ENCODE peak calls at places on chromosomes 3 and 15, in six cellular contexts. L, O, B, Z, W and Y are unnamed samples. For H3K27me3, the result is how much of the 10 kb centered on the place peaks cover.

GRCh38 chr15:100336061-100336460 is 5.7 kb downstream of the ADAMTS17 start:
- DNase-seq in L (peak), O (peak), B (no peak), Z (no peak), W (no peak), Y (no peak)

GRCh38 chr15:77577350-77577749 is 55.4 kb downstream of the LINGO1 start:
- DNase-seq in L (peak), O (peak), B (no peak), Z (no peak), W (no peak), Y (peak)

GRCh38 chr3:79521221-79521848 is 246.5 kb downstream of the ROBO1 start:
- DNase-seq in L (peak), O (peak), B (peak), Z (no peak), W (no peak), Y (peak)

GRCh38 chr3:194637066-194637465 is 3.8 kb upstream of the TMEM44 start:
- DNase-seq in L (no peak), O (no peak), B (peak), Z (peak), W (no peak), Y (peak)

GRCh38 chr3:99929409-99930139 is 111.9 kb downstream of the CMSS1 start:
- DNase-seq in L (no peak), O (peak), B (peak), Z (peak), W (no peak), Y (peak)

GRCh38 chr3:172189987-172190603 is 150.7 kb downstream of the FNDC3B start:
- DNase-seq in L (no peak), O (peak), B (peak), Z (no peak), W (no peak), Y (peak)

GRCh38 chr3:41808152-41808551 is 153.8 kb downstream of the ULK4 start:
- DNase-seq in L (no peak), O (peak), B (peak), Z (no peak), W (no peak), Y (peak)

GRCh38 chr15:29058903-29059539 is 173.2 kb downstream of the APBA2 start:
- DNase-seq in L (no peak), O (no peak), B (no peak), Z (no peak), W (no peak), Y (no peak)

GRCh38 chr3:150177673-150178378 is 207.1 kb upstream of the PFN2 start:
- DNase-seq in L (no peak), O (peak), B (peak), Z (no peak), W (no peak), Y (peak)

GRCh38 chr15:84582583-84583157 is 18.1 kb upstream of the ZSCAN2 start:
- DNase-seq in L (no peak), O (no peak), B (no peak), Z (no peak), W (no peak), Y (no peak)

GRCh38 chr15:36632196-36632595 is 52.8 kb downstream of the CDIN1 start:
- DNase-seq in L (no peak), O (peak), B (peak), Z (no peak), W (no peak), Y (peak)

GRCh38 chr3:156433910-156434309 is 121.0 kb downstream of the SSR3 start:
- DNase-seq in L (no peak), O (peak), B (peak), Z (no peak), W (no peak), Y (no peak)

GRCh38 chr3:195565716-195566115 is 18.0 kb downstream of the APOD start:
- DNase-seq in L (no peak), O (no peak), B (no peak), Z (no peak), W (no peak), Y (no peak)

GRCh38 chr3:197001972-197002700 is 27.5 kb downstream of the MELTF start:
- DNase-seq in L (peak), O (peak), B (peak), Z (no peak), W (peak), Y (peak)

DNA sequence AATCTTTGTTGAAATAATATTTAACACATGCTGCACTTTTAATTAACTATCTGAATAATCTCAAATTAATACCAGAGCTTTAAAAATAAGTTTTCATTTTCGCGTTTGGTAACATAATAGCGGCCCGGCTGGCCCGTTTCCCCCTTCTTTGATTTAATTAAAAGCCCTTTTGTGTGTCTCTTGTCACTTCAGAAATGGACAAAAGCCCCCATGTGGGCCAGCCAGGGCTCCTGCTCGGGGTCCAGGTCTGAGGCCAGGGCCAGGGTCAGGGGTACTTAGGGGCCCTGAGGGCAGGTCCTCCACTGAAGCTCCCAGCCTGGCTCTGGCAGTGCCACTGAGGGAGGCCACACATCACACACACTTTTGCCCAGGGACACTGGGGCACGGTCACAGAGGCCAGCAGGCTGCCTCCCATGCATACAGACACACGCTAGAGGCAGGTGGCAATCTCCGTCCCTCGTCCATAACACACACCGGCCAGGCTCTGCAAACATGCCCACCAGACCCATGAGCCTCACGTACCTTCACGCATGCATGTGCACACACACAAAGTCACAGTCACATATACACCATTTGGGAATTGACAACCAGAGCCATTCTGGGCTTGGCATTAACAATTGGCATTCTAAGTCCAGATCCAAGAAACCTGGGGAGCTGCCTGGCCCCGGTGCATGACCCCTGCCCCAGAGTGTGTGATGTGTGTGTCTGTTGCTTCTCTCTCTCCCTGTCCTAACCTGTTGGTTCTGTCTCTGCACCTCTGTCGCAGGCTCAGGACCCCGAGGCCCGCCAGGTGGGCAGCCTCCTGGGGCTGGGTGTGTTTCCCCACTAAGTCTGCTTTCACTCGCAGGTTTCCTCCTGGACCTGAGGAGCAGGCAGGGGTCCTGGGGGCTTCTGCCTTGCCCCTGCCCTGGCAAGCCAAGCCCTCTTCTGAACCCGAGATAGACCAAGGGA is 38.5 kb downstream of the DNAJB8 start:
- DNase-seq in L (peak), O (no peak), B (no peak), Z (no peak), W (no peak), Y (no peak)
- H3K27me3 ChIP-seq in L (half or more), O (half or more), B (under half), Z (under half), W (under half), Y (half or more)

GRCh38 chr15:62288361-62289017 is 123.4 kb upstream of the C2CD4B start:
- DNase-seq in L (no peak), O (no peak), B (no peak), Z (no peak), W (no peak), Y (no peak)
- H3K27me3 ChIP-seq in L (under half), O (under half), B (under half), Z (under half), W (under half), Y (under half)

DNA sequence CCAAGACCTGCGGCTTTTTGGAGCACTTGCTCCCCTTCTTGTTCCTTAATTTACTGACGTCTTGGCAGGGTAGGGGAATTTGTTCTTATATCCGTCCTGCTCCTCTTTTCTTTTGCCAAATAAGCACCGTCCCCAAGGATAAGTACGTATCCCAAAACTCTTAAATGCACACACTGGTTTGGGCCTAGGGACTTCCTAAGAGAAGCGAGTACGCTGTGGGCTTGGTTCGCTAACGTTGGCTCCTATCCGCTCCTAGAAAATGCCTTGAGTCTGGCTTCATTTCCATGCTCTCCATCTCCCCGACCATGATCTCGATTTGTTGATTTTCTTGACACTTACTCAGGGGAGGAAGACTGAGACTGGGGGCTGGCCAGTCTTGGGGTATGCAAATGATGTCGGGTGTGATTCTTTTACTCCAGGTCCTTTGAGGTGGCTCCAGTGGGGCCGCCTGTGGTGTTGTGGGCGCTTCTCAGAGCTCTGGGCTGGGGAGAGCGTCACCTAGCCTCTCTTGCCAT is 1.3 kb downstream of the MYRIP start:
- DNase-seq in L (peak), O (no peak), B (no peak), Z (no peak), W (no peak), Y (no peak)
- H3K27me3 ChIP-seq in L (half or more), O (half or more), B (half or more), Z (under half), W (under half), Y (under half)

DNA sequence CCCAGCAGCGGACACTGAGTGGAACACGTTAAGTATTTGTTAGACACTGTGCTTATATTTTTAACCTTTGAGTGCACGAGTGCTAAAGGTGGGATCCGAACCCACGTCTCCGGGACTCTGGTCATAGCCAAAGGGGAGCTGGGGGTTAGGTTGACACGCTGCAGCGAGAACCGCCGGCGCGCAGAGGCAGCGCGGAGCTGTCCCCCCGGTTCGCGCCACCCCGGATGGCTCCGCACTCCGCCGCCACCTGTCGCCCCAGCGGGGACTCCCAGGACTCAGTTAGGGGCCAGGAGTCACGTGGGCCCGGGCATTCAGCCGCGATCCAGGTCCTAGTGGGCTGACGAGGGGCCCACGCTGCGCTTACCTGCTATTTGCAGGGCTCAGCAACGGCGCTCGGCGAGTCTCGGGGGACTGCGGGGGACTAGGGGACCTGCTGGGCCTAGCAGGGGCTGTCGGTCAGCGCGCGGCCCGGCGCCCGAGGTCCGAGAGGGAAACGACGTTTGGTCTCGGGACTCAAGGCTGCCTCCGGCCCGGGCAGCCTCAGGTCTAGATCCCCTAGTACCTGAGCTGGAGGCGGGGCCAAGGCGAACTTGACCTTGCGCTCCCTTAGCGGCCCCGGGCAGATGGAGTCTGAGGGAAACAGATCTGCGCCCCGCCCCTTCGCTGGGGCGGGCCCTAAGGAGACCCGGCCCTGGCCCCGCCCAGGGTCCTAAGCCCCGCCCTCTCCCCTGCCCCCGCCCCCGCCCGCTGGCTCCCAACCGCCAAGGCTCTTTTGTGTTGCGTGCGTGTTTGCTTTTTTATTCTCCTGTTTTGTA is at the start of gene NMNAT3:
- DNase-seq in L (peak), O (peak), B (peak), Z (peak), W (peak), Y (peak)
- H3K27me3 ChIP-seq in L (under half), O (under half), B (under half), Z (under half), W (under half), Y (under half)